ENCODE peak calls at places on chromosomes 5 and 9, in nine cellular contexts. One of them, this sample, is unnamed.
A peak's percentile ranks its signal among the peaks of the same experiment; 100 is the strongest.

GRCh38 chr5:113488645-113489184 is 462 bp upstream of the MCC start:
- DNase-seq in activated CD8-positive, alpha-beta memory T cell treated with anti-CD3 and anti-CD28 coated beads for 1 hour: no peak
- DNase-seq in neural crest cell: no peak
- DNase-seq in foreskin fibroblast: peak; percentile 39
- DNase-seq in activated naive CD8-positive, alpha-beta T cell treated with anti-CD3 and anti-CD28 coated beads for 36 hours: no peak
- DNase-seq in NCI-H774: no peak
- DNase-seq in T-cell: no peak
- DNase-seq in frontal cortex: no peak
- DNase-seq in fibroblast of pulmonary artery: peak; percentile 8
- DNase-seq in this sample: no peak

GRCh38 chr5:150111121-150111520 is 24.8 kb upstream of the CSF1R start:
- DNase-seq in activated CD8-positive, alpha-beta memory T cell treated with anti-CD3 and anti-CD28 coated beads for 1 hour: no peak
- DNase-seq in neural crest cell: no peak
- DNase-seq in foreskin fibroblast: no peak
- DNase-seq in activated naive CD8-positive, alpha-beta T cell treated with anti-CD3 and anti-CD28 coated beads for 36 hours: no peak
- DNase-seq in NCI-H774: no peak
- DNase-seq in T-cell: no peak
- DNase-seq in frontal cortex: no peak
- DNase-seq in fibroblast of pulmonary artery: no peak
- DNase-seq in this sample: no peak

GRCh38 chr9:116213673-116214047 is 60.1 kb downstream of the PAPPA start:
- DNase-seq in activated CD8-positive, alpha-beta memory T cell treated with anti-CD3 and anti-CD28 coated beads for 1 hour: no peak
- DNase-seq in neural crest cell: no peak
- DNase-seq in foreskin fibroblast: no peak
- DNase-seq in activated naive CD8-positive, alpha-beta T cell treated with anti-CD3 and anti-CD28 coated beads for 36 hours: no peak
- DNase-seq in NCI-H774: no peak
- DNase-seq in T-cell: no peak
- DNase-seq in frontal cortex: no peak
- DNase-seq in fibroblast of pulmonary artery: no peak
- DNase-seq in this sample: no peak

GRCh38 chr5:143345671-143346440 is 57.6 kb downstream of the NR3C1 start:
- DNase-seq in activated CD8-positive, alpha-beta memory T cell treated with anti-CD3 and anti-CD28 coated beads for 1 hour: no peak
- DNase-seq in neural crest cell: no peak
- DNase-seq in foreskin fibroblast: no peak
- DNase-seq in activated naive CD8-positive, alpha-beta T cell treated with anti-CD3 and anti-CD28 coated beads for 36 hours: no peak
- DNase-seq in NCI-H774: no peak
- DNase-seq in T-cell: no peak
- DNase-seq in frontal cortex: no peak
- DNase-seq in fibroblast of pulmonary artery: no peak
- DNase-seq in this sample: no peak

GRCh38 chr5:102561894-102562760 is 63.3 kb upstream of the SLCO6A1 start:
- DNase-seq in activated CD8-positive, alpha-beta memory T cell treated with anti-CD3 and anti-CD28 coated beads for 1 hour: no peak
- DNase-seq in neural crest cell: peak; percentile 28
- DNase-seq in foreskin fibroblast: peak; percentile 17
- DNase-seq in activated naive CD8-positive, alpha-beta T cell treated with anti-CD3 and anti-CD28 coated beads for 36 hours: peak; percentile 6
- DNase-seq in NCI-H774: no peak
- DNase-seq in T-cell: no peak
- DNase-seq in frontal cortex: no peak
- DNase-seq in fibroblast of pulmonary artery: peak; percentile 21
- DNase-seq in this sample: no peak

GRCh38 chr5:42612997-42613396 is 143.6 kb upstream of the CCDC152 start:
- DNase-seq in activated CD8-positive, alpha-beta memory T cell treated with anti-CD3 and anti-CD28 coated beads for 1 hour: no peak
- DNase-seq in neural crest cell: no peak
- DNase-seq in foreskin fibroblast: peak; percentile 84
- DNase-seq in activated naive CD8-positive, alpha-beta T cell treated with anti-CD3 and anti-CD28 coated beads for 36 hours: no peak
- DNase-seq in NCI-H774: no peak
- DNase-seq in T-cell: no peak
- DNase-seq in frontal cortex: no peak
- DNase-seq in fibroblast of pulmonary artery: peak; percentile 56
- DNase-seq in this sample: no peak

GRCh38 chr5:128350705-128351104 is 187.3 kb downstream of the FBN2 start:
- DNase-seq in activated CD8-positive, alpha-beta memory T cell treated with anti-CD3 and anti-CD28 coated beads for 1 hour: no peak
- DNase-seq in neural crest cell: no peak
- DNase-seq in foreskin fibroblast: no peak
- DNase-seq in activated naive CD8-positive, alpha-beta T cell treated with anti-CD3 and anti-CD28 coated beads for 36 hours: no peak
- DNase-seq in NCI-H774: no peak
- DNase-seq in T-cell: no peak
- DNase-seq in frontal cortex: no peak
- DNase-seq in fibroblast of pulmonary artery: no peak
- DNase-seq in this sample: no peak

GRCh38 chr5:180720501-180720900 is 19.4 kb downstream of the OR2Y1 start:
- DNase-seq in activated CD8-positive, alpha-beta memory T cell treated with anti-CD3 and anti-CD28 coated beads for 1 hour: no peak
- DNase-seq in neural crest cell: no peak
- DNase-seq in foreskin fibroblast: no peak
- DNase-seq in activated naive CD8-positive, alpha-beta T cell treated with anti-CD3 and anti-CD28 coated beads for 36 hours: no peak
- DNase-seq in NCI-H774: no peak
- DNase-seq in T-cell: no peak
- DNase-seq in frontal cortex: no peak
- DNase-seq in fibroblast of pulmonary artery: no peak
- DNase-seq in this sample: no peak

GRCh38 chr5:135986891-135987401 is 32.2 kb upstream of the LECT2 start:
- DNase-seq in activated CD8-positive, alpha-beta memory T cell treated with anti-CD3 and anti-CD28 coated beads for 1 hour: no peak
- DNase-seq in neural crest cell: no peak
- DNase-seq in foreskin fibroblast: no peak
- DNase-seq in activated naive CD8-positive, alpha-beta T cell treated with anti-CD3 and anti-CD28 coated beads for 36 hours: no peak
- DNase-seq in NCI-H774: no peak
- DNase-seq in T-cell: no peak
- DNase-seq in frontal cortex: no peak
- DNase-seq in fibroblast of pulmonary artery: no peak
- DNase-seq in this sample: no peak

GRCh38 chr5:116911074-116911473 is 336.5 kb upstream of the SEMA6A start:
- DNase-seq in activated CD8-positive, alpha-beta memory T cell treated with anti-CD3 and anti-CD28 coated beads for 1 hour: no peak
- DNase-seq in neural crest cell: no peak
- DNase-seq in foreskin fibroblast: no peak
- DNase-seq in activated naive CD8-positive, alpha-beta T cell treated with anti-CD3 and anti-CD28 coated beads for 36 hours: no peak
- DNase-seq in NCI-H774: no peak
- DNase-seq in T-cell: no peak
- DNase-seq in frontal cortex: no peak
- DNase-seq in fibroblast of pulmonary artery: no peak
- DNase-seq in this sample: no peak

GRCh38 chr9:109602987-109603386 is 104.9 kb upstream of the PTPN3 start:
- DNase-seq in activated CD8-positive, alpha-beta memory T cell treated with anti-CD3 and anti-CD28 coated beads for 1 hour: no peak
- DNase-seq in neural crest cell: no peak
- DNase-seq in foreskin fibroblast: no peak
- DNase-seq in activated naive CD8-positive, alpha-beta T cell treated with anti-CD3 and anti-CD28 coated beads for 36 hours: no peak
- DNase-seq in NCI-H774: no peak
- DNase-seq in T-cell: no peak
- DNase-seq in frontal cortex: no peak
- DNase-seq in fibroblast of pulmonary artery: peak; percentile 16
- DNase-seq in this sample: no peak

GRCh38 chr9:27591093-27591492 is 17.8 kb upstream of the C9orf72 start:
- DNase-seq in activated CD8-positive, alpha-beta memory T cell treated with anti-CD3 and anti-CD28 coated beads for 1 hour: no peak
- DNase-seq in neural crest cell: no peak
- DNase-seq in foreskin fibroblast: no peak
- DNase-seq in activated naive CD8-positive, alpha-beta T cell treated with anti-CD3 and anti-CD28 coated beads for 36 hours: no peak
- DNase-seq in NCI-H774: no peak
- DNase-seq in T-cell: no peak
- DNase-seq in frontal cortex: no peak
- DNase-seq in fibroblast of pulmonary artery: no peak
- DNase-seq in this sample: no peak

GRCh38 chr5:59358005-59358404 is 535.5 kb downstream of the PDE4D start:
- DNase-seq in activated CD8-positive, alpha-beta memory T cell treated with anti-CD3 and anti-CD28 coated beads for 1 hour: no peak
- DNase-seq in neural crest cell: no peak
- DNase-seq in foreskin fibroblast: no peak
- DNase-seq in activated naive CD8-positive, alpha-beta T cell treated with anti-CD3 and anti-CD28 coated beads for 36 hours: no peak
- DNase-seq in NCI-H774: no peak
- DNase-seq in T-cell: no peak
- DNase-seq in frontal cortex: no peak
- DNase-seq in fibroblast of pulmonary artery: no peak
- DNase-seq in this sample: no peak

GRCh38 chr9:112091805-112092204 is 83.3 kb downstream of the SUSD1 start:
- DNase-seq in activated CD8-positive, alpha-beta memory T cell treated with anti-CD3 and anti-CD28 coated beads for 1 hour: no peak
- DNase-seq in neural crest cell: no peak
- DNase-seq in foreskin fibroblast: peak; percentile 42
- DNase-seq in activated naive CD8-positive, alpha-beta T cell treated with anti-CD3 and anti-CD28 coated beads for 36 hours: no peak
- DNase-seq in NCI-H774: peak; percentile 42
- DNase-seq in T-cell: no peak
- DNase-seq in frontal cortex: no peak
- DNase-seq in fibroblast of pulmonary artery: peak; percentile 52
- DNase-seq in this sample: peak; percentile 54

GRCh38 chr5:83475540-83476469 is 4.3 kb downstream of the VCAN start:
- DNase-seq in activated CD8-positive, alpha-beta memory T cell treated with anti-CD3 and anti-CD28 coated beads for 1 hour: no peak
- DNase-seq in neural crest cell: no peak
- DNase-seq in foreskin fibroblast: peak; percentile 86
- DNase-seq in activated naive CD8-positive, alpha-beta T cell treated with anti-CD3 and anti-CD28 coated beads for 36 hours: no peak
- DNase-seq in NCI-H774: no peak
- DNase-seq in T-cell: no peak
- DNase-seq in frontal cortex: no peak
- DNase-seq in fibroblast of pulmonary artery: peak; percentile 94
- DNase-seq in this sample: no peak

GRCh38 chr5:164341056-164341619 is 835.7 kb downstream of the MAT2B start:
- DNase-seq in activated CD8-positive, alpha-beta memory T cell treated with anti-CD3 and anti-CD28 coated beads for 1 hour: no peak
- DNase-seq in neural crest cell: no peak
- DNase-seq in foreskin fibroblast: no peak
- DNase-seq in activated naive CD8-positive, alpha-beta T cell treated with anti-CD3 and anti-CD28 coated beads for 36 hours: no peak
- DNase-seq in NCI-H774: no peak
- DNase-seq in T-cell: no peak
- DNase-seq in frontal cortex: no peak
- DNase-seq in fibroblast of pulmonary artery: no peak
- DNase-seq in this sample: no peak

GRCh38 chr9:4689687-4690104 is 10.3 kb downstream of the CDC37L1 start:
- DNase-seq in activated CD8-positive, alpha-beta memory T cell treated with anti-CD3 and anti-CD28 coated beads for 1 hour: no peak
- DNase-seq in neural crest cell: no peak
- DNase-seq in foreskin fibroblast: peak; percentile 32
- DNase-seq in activated naive CD8-positive, alpha-beta T cell treated with anti-CD3 and anti-CD28 coated beads for 36 hours: peak; percentile 11
- DNase-seq in NCI-H774: no peak
- DNase-seq in T-cell: no peak
- DNase-seq in frontal cortex: no peak
- DNase-seq in fibroblast of pulmonary artery: no peak
- DNase-seq in this sample: no peak

GRCh38 chr9:137618105-137619067 is at the start of gene EHMT1:
- DNase-seq in activated CD8-positive, alpha-beta memory T cell treated with anti-CD3 and anti-CD28 coated beads for 1 hour: peak; percentile 57
- DNase-seq in neural crest cell: peak; percentile 87
- DNase-seq in foreskin fibroblast: peak; percentile 94
- DNase-seq in activated naive CD8-positive, alpha-beta T cell treated with anti-CD3 and anti-CD28 coated beads for 36 hours: peak; percentile 94
- DNase-seq in NCI-H774: peak; percentile 91
- DNase-seq in T-cell: peak; percentile 84
- DNase-seq in frontal cortex: peak; percentile 100
- DNase-seq in fibroblast of pulmonary artery: peak; percentile 85
- DNase-seq in this sample: peak; percentile 91

GRCh38 chr5:135319928-135320606 is 79.0 kb downstream of the MACROH2A1 start:
- DNase-seq in activated CD8-positive, alpha-beta memory T cell treated with anti-CD3 and anti-CD28 coated beads for 1 hour: no peak
- DNase-seq in neural crest cell: no peak
- DNase-seq in foreskin fibroblast: no peak
- DNase-seq in activated naive CD8-positive, alpha-beta T cell treated with anti-CD3 and anti-CD28 coated beads for 36 hours: no peak
- DNase-seq in NCI-H774: no peak
- DNase-seq in T-cell: no peak
- DNase-seq in frontal cortex: no peak
- DNase-seq in fibroblast of pulmonary artery: no peak
- DNase-seq in this sample: no peak

GRCh38 chr9:136544549-136545064 is 1.2 kb downstream of the NOTCH1 start:
- DNase-seq in activated CD8-positive, alpha-beta memory T cell treated with anti-CD3 and anti-CD28 coated beads for 1 hour: no peak
- DNase-seq in neural crest cell: no peak
- DNase-seq in foreskin fibroblast: peak; percentile 59
- DNase-seq in activated naive CD8-positive, alpha-beta T cell treated with anti-CD3 and anti-CD28 coated beads for 36 hours: peak; percentile 78
- DNase-seq in NCI-H774: no peak
- DNase-seq in T-cell: peak; percentile 40
- DNase-seq in frontal cortex: peak; percentile 94
- DNase-seq in fibroblast of pulmonary artery: peak; percentile 43
- DNase-seq in this sample: no peak

GRCh38 chr5:52502591-52502990 is 285.1 kb upstream of the ITGA1 start:
- DNase-seq in activated CD8-positive, alpha-beta memory T cell treated with anti-CD3 and anti-CD28 coated beads for 1 hour: no peak
- DNase-seq in neural crest cell: no peak
- DNase-seq in foreskin fibroblast: no peak
- DNase-seq in activated naive CD8-positive, alpha-beta T cell treated with anti-CD3 and anti-CD28 coated beads for 36 hours: no peak
- DNase-seq in NCI-H774: peak; percentile 45
- DNase-seq in T-cell: no peak
- DNase-seq in frontal cortex: no peak
- DNase-seq in fibroblast of pulmonary artery: no peak
- DNase-seq in this sample: no peak

GRCh38 chr5:175849153-175849552 is 22.2 kb upstream of the CPLX2 start:
- DNase-seq in activated CD8-positive, alpha-beta memory T cell treated with anti-CD3 and anti-CD28 coated beads for 1 hour: no peak
- DNase-seq in neural crest cell: no peak
- DNase-seq in foreskin fibroblast: no peak
- DNase-seq in activated naive CD8-positive, alpha-beta T cell treated with anti-CD3 and anti-CD28 coated beads for 36 hours: no peak
- DNase-seq in NCI-H774: no peak
- DNase-seq in T-cell: no peak
- DNase-seq in frontal cortex: no peak
- DNase-seq in fibroblast of pulmonary artery: no peak
- DNase-seq in this sample: no peak

GRCh38 chr5:132303589-132303988 is 9.4 kb downstream of the SLC22A4 start:
- DNase-seq in activated CD8-positive, alpha-beta memory T cell treated with anti-CD3 and anti-CD28 coated beads for 1 hour: no peak
- DNase-seq in neural crest cell: no peak
- DNase-seq in foreskin fibroblast: no peak
- DNase-seq in activated naive CD8-positive, alpha-beta T cell treated with anti-CD3 and anti-CD28 coated beads for 36 hours: no peak
- DNase-seq in NCI-H774: no peak
- DNase-seq in T-cell: no peak
- DNase-seq in frontal cortex: no peak
- DNase-seq in fibroblast of pulmonary artery: no peak
- DNase-seq in this sample: no peak

GRCh38 chr9:87793292-87793691 is 67.4 kb downstream of the CTSL start:
- DNase-seq in activated CD8-positive, alpha-beta memory T cell treated with anti-CD3 and anti-CD28 coated beads for 1 hour: no peak
- DNase-seq in neural crest cell: no peak
- DNase-seq in foreskin fibroblast: peak; percentile 92
- DNase-seq in activated naive CD8-positive, alpha-beta T cell treated with anti-CD3 and anti-CD28 coated beads for 36 hours: no peak
- DNase-seq in NCI-H774: no peak
- DNase-seq in T-cell: no peak
- DNase-seq in frontal cortex: no peak
- DNase-seq in fibroblast of pulmonary artery: peak; percentile 89
- DNase-seq in this sample: no peak

GRCh38 chr5:57450991-57451876 is 31.4 kb downstream of the ACTBL2 start:
- DNase-seq in activated CD8-positive, alpha-beta memory T cell treated with anti-CD3 and anti-CD28 coated beads for 1 hour: no peak
- DNase-seq in neural crest cell: no peak
- DNase-seq in foreskin fibroblast: peak; percentile 48
- DNase-seq in activated naive CD8-positive, alpha-beta T cell treated with anti-CD3 and anti-CD28 coated beads for 36 hours: no peak
- DNase-seq in NCI-H774: no peak
- DNase-seq in T-cell: peak; percentile 14
- DNase-seq in frontal cortex: no peak
- DNase-seq in fibroblast of pulmonary artery: peak; percentile 98
- DNase-seq in this sample: no peak

GRCh38 chr5:178606269-178606668 is 16.1 kb upstream of the COL23A1 start:
- DNase-seq in activated CD8-positive, alpha-beta memory T cell treated with anti-CD3 and anti-CD28 coated beads for 1 hour: no peak
- DNase-seq in neural crest cell: no peak
- DNase-seq in foreskin fibroblast: no peak
- DNase-seq in activated naive CD8-positive, alpha-beta T cell treated with anti-CD3 and anti-CD28 coated beads for 36 hours: no peak
- DNase-seq in NCI-H774: no peak
- DNase-seq in T-cell: no peak
- DNase-seq in frontal cortex: no peak
- DNase-seq in fibroblast of pulmonary artery: peak; percentile 43
- DNase-seq in this sample: no peak

GRCh38 chr9:31996331-31996730 is 388.1 kb upstream of the ACO1 start:
- DNase-seq in activated CD8-positive, alpha-beta memory T cell treated with anti-CD3 and anti-CD28 coated beads for 1 hour: no peak
- DNase-seq in neural crest cell: no peak
- DNase-seq in foreskin fibroblast: no peak
- DNase-seq in activated naive CD8-positive, alpha-beta T cell treated with anti-CD3 and anti-CD28 coated beads for 36 hours: no peak
- DNase-seq in NCI-H774: no peak
- DNase-seq in T-cell: no peak
- DNase-seq in frontal cortex: no peak
- DNase-seq in fibroblast of pulmonary artery: no peak
- DNase-seq in this sample: no peak

GRCh38 chr9:4666042-4666699 is at the start of gene SPATA6L:
- DNase-seq in activated CD8-positive, alpha-beta memory T cell treated with anti-CD3 and anti-CD28 coated beads for 1 hour: no peak
- DNase-seq in neural crest cell: peak; percentile 31
- DNase-seq in foreskin fibroblast: peak; percentile 86
- DNase-seq in activated naive CD8-positive, alpha-beta T cell treated with anti-CD3 and anti-CD28 coated beads for 36 hours: peak; percentile 48
- DNase-seq in NCI-H774: peak; percentile 78
- DNase-seq in T-cell: peak; percentile 23
- DNase-seq in frontal cortex: peak; percentile 44
- DNase-seq in fibroblast of pulmonary artery: peak; percentile 60
- DNase-seq in this sample: peak; percentile 71

GRCh38 chr5:50966986-50967385 is 300.5 kb downstream of the PARP8 start:
- DNase-seq in activated CD8-positive, alpha-beta memory T cell treated with anti-CD3 and anti-CD28 coated beads for 1 hour: no peak
- DNase-seq in neural crest cell: no peak
- DNase-seq in foreskin fibroblast: peak; percentile 51
- DNase-seq in activated naive CD8-positive, alpha-beta T cell treated with anti-CD3 and anti-CD28 coated beads for 36 hours: no peak
- DNase-seq in NCI-H774: no peak
- DNase-seq in T-cell: no peak
- DNase-seq in frontal cortex: no peak
- DNase-seq in fibroblast of pulmonary artery: no peak
- DNase-seq in this sample: no peak